ENCODE peak calls at places on chromosome 19, in five cellular contexts. A, J, P, L and G are unnamed samples.
A peak's percentile ranks its signal among the peaks of the same experiment; 100 is the strongest.

GRCh38 chr19:30276312-30276884 is 95.8 kb upstream of the ZNF536 start:
- DNase-seq in A (no peak), J (no peak), P (no peak), L (no peak), G (no peak)

GRCh38 chr19:36916991-36917390 is 859 bp downstream of the ZNF568 start:
- DNase-seq in A (peak; percentile 11), J (no peak), P (peak; percentile 20), L (peak; percentile 72), G (no peak)

GRCh38 chr19:17610384-17610783 is 54.9 kb downstream of the COLGALT1 start:
- DNase-seq in A (no peak), J (peak; percentile 11), P (peak; percentile 70), L (peak; percentile 44), G (no peak)

GRCh38 chr19:27744926-27745844 is 1467.8 kb downstream of the UQCRFS1 start:
- DNase-seq in A (no peak), J (no peak), P (no peak), L (no peak), G (no peak)

GRCh38 chr19:12485571-12485970 is 955 bp upstream of the ZNF709 start:
- DNase-seq in A (peak; percentile 13), J (no peak), P (peak; percentile 14), L (no peak), G (no peak)

GRCh38 chr19:17294051-17294891 is 9.0 kb downstream of the ABHD8 start:
- DNase-seq in A (peak; percentile 48), J (peak; percentile 20), P (peak; percentile 82), L (peak; percentile 49), G (no peak)

GRCh38 chr19:4464815-4465581 is 7.1 kb upstream of the HDGFL2 start:
- DNase-seq in A (no peak), J (no peak), P (no peak), L (no peak), G (no peak)

GRCh38 chr19:46031781-46032596 is 8.8 kb downstream of the IGFL4 start:
- DNase-seq in A (no peak), J (no peak), P (no peak), L (no peak), G (no peak)

GRCh38 chr19:30344446-30345425 is 27.4 kb upstream of the ZNF536 start:
- DNase-seq in A (no peak), J (no peak), P (no peak), L (peak; percentile 53), G (peak; percentile 1)

GRCh38 chr19:18672606-18673337 is 10.7 kb upstream of the CRTC1 start:
- DNase-seq in A (peak; percentile 37), J (no peak), P (peak; percentile 59), L (peak; percentile 43), G (no peak)

GRCh38 chr19:15239337-15239949 is 7.2 kb upstream of the EPHX3 start:
- DNase-seq in A (no peak), J (no peak), P (no peak), L (no peak), G (no peak)

GRCh38 chr19:16678498-16678897 is 17.6 kb downstream of the TMEM38A start:
- DNase-seq in A (no peak), J (no peak), P (no peak), L (no peak), G (no peak)

GRCh38 chr19:18436651-18437478 is 1.1 kb downstream of the ISYNA1 start:
- DNase-seq in A (peak; percentile 92), J (peak; percentile 30), P (peak; percentile 96), L (peak; percentile 85), G (peak; percentile 38)

GRCh38 chr19:28258794-28259193 is 954.2 kb downstream of the UQCRFS1 start:
- DNase-seq in A (no peak), J (no peak), P (no peak), L (no peak), G (no peak)

GRCh38 chr19:39218230-39219007 is 14.4 kb upstream of the SYCN start:
- DNase-seq in A (no peak), J (no peak), P (no peak), L (no peak), G (no peak)

GRCh38 chr19:29547981-29548380 is 22.2 kb downstream of the VSTM2B start:
- DNase-seq in A (no peak), J (no peak), P (no peak), L (peak; percentile 19), G (no peak)

GRCh38 chr19:47653856-47654255 is 44.9 kb downstream of the BICRA start:
- DNase-seq in A (no peak), J (no peak), P (no peak), L (no peak), G (no peak)

GRCh38 chr19:3367572-3368440 is 1.4 kb downstream of the NFIC start:
- DNase-seq in A (no peak), J (no peak), P (no peak), L (peak; percentile 63), G (no peak)

GRCh38 chr19:14871619-14872230 is 14.2 kb downstream of the OR7A17 start:
- DNase-seq in A (no peak), J (peak; percentile 16), P (peak; percentile 44), L (peak; percentile 40), G (peak; percentile 68)

GRCh38 chr19:19597809-19598306 is 20.6 kb downstream of the PBX4 start:
- DNase-seq in A (no peak), J (no peak), P (no peak), L (no peak), G (no peak)

GRCh38 chr19:4415352-4415751 is 12.9 kb downstream of the CHAF1A start:
- DNase-seq in A (peak; percentile 86), J (no peak), P (peak; percentile 57), L (peak; percentile 6), G (no peak)

GRCh38 chr19:16051254-16052025 is 24.9 kb upstream of the TPM4 start:
- DNase-seq in A (no peak), J (peak; percentile 18), P (no peak), L (no peak), G (peak; percentile 15)

GRCh38 chr19:3670796-3671679 is 29.2 kb downstream of the PIP5K1C start:
- DNase-seq in A (no peak), J (no peak), P (no peak), L (peak; percentile 85), G (no peak)

GRCh38 chr19:10086032-10086903 is at the start of gene SHFL:
- DNase-seq in A (peak; percentile 77), J (peak; percentile 80), P (peak; percentile 91), L (peak; percentile 83), G (peak; percentile 54)

GRCh38 chr19:45250216-45250831 is 747 bp upstream of the MARK4 start:
- DNase-seq in A (peak; percentile 20), J (peak; percentile 39), P (peak; percentile 37), L (no peak), G (no peak)

GRCh38 chr19:5882421-5882968 is 12.2 kb upstream of the FUT5 start:
- DNase-seq in A (no peak), J (no peak), P (no peak), L (no peak), G (no peak)

GRCh38 chr19:8611391-8611883 is 922 bp upstream of the ADAMTS10 start:
- DNase-seq in A (no peak), J (no peak), P (peak; percentile 59), L (peak; percentile 25), G (no peak)

GRCh38 chr19:3224346-3225325 is at the start of gene CELF5:
- DNase-seq in A (peak; percentile 91), J (peak; percentile 37), P (peak; percentile 75), L (peak; percentile 73), G (peak; percentile 30)

GRCh38 chr19:38683393-38684077 is 36.1 kb downstream of the ACTN4 start:
- DNase-seq in A (peak; percentile 40), J (peak; percentile 66), P (peak; percentile 95), L (peak; percentile 93), G (peak; percentile 96)

GRCh38 chr19:40245506-40246128 is 19.1 kb upstream of the CCNP start:
- DNase-seq in A (no peak), J (no peak), P (no peak), L (no peak), G (no peak)

DNA sequence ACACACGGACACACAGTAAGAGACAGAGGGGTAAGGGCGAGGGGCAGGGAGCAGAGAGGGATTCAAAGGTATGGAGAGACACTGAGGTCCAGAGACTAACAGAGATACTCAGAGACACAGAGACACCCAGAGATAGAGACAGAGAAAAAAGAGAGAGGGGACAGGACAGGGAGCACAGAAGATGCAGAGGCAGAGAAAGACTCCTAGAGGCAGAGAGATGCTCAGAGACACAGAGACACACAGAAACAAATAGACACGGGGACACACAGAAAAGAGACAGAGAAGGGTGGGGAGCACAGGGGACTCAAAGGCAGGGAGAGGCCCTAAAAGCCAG is 39.8 kb downstream of the DEDD2 start:
- DNase-seq in A (no peak), J (no peak), P (no peak), L (no peak), G (no peak)
- TF ChIP-seq EZH2 in A (no peak), J (no peak), P (no peak), L (peak; percentile 68), G (no peak)

DNA sequence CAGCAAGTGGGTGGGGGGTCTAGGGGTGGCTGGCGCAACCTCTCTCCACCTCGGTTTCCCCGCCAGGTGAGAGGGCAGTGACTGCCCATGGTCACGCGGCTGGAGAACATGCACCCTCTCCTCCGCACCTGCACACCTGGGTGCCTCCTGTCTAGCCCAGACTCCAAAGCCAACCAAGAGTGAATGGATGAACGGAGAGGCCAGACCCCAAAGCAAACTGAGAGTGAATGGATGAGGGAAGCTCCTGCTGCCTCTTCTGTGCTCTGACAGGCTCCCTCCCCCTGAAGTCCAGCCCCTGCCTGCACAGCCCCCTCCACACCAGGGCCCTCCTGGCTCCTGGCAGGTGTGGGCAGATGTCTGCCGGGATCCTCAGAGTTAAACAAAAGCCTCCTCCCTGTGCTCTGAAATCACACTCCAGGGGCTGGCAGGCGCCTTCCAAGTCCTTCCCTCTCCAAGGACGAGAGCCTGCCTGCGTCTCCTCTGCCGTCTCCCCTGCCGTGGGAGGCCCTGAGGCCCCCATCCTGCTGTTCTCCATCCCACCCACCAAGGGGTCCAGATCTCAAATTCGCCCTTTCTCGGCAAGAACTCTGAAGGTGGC is 2.2 kb downstream of the SBNO2 start:
- DNase-seq in A (peak; percentile 57), J (peak; percentile 5), P (no peak), L (peak; percentile 50), G (peak; percentile 36)
- H3F3A ChIP-seq in A (peaks cover 26% of the 10 kb centered on the region), J (no peaks in the 10 kb centered on the region), P (peaks cover 25% of the 10 kb centered on the region), L (peaks cover 13% of the 10 kb centered on the region), G (no peaks in the 10 kb centered on the region)

DNA sequence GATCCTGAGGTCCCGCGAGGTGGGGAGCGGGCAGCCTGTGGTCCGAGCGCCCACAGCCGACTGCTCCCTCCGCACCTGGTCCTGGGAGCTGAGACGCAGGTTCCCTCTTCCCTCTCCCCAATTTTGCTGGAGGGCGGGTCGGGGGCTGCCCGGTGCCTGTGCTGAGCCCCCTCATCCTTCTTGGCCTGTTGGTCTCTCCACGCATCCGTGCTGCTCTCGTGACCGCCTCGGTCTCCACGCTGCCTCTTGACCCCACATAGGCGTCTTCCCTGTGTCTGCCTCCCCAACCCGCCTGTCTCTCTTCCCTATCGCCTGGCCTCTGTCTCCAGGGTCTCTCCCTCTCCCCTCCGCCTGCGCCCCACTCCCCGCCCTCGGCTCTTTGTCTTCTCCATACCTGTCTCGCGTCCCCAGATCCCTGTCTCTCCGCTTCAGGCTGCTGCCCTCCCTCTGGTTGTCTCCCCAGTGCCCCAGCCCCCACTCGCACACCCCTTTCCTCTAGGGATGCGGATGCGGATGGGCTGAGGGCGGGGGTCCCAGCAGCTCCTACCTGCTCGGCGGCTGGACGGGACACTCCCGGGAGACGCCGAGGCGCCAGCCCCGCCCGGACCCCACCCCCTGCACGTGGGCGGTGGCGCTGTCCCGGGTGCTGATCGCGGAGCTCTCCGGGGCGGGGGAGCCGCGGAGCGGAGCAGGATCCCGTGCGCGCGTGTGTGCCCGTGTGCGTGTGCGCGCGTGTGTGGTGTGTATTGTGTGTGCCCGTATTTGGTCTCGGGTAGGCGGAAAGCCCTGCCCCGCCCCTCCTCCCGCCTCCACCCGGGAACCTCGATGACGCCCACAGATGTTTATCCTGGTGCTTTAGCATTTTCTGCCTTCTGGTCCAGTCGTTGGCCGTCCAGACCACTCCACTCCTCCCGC is at the start of gene SYT5:
- DNase-seq in A (peak; percentile 82), J (peak; percentile 30), P (peak; percentile 74), L (peak; percentile 59), G (peak; percentile 64)
- TF ChIP-seq EZH2phosphoT487 in A (peak; percentile 40), J (no peak), P (no peak), L (no peak), G (no peak)

GRCh38 chr19:50565984-50566903 is 2.0 kb downstream of the LRRC4B start:
- DNase-seq in A (peak; percentile 74), J (no peak), P (peak; percentile 85), L (no peak), G (no peak)
- TF ChIP-seq EZH2 in A (peak; percentile 63), J (no peak), P (peak; percentile 62), L (no peak), G (peak; percentile 78)